ENCODE peak calls at places on chromosome 14, in six cellular contexts. One of them, this sample, is unnamed.

GRCh38 chr14:105888151-105888550 is 361.8 kb downstream of the TMEM121 start:
- DNase-seq in endothelial cell of umbilical vein: no peak
- DNase-seq in GM12878: no peak
- DNase-seq in HepG2: no peak
- DNase-seq in PC-3: no peak
- DNase-seq in neural progenitor cell: no peak
- DNase-seq in this sample: no peak

GRCh38 chr14:104515059-104515810 is 64.3 kb upstream of the C14orf180 start:
- DNase-seq in endothelial cell of umbilical vein: no peak
- DNase-seq in GM12878: no peak
- DNase-seq in HepG2: no peak
- DNase-seq in PC-3: no peak
- DNase-seq in neural progenitor cell: no peak
- DNase-seq in this sample: no peak

GRCh38 chr14:26394114-26394855 is 203.5 kb downstream of the NOVA1 start:
- DNase-seq in endothelial cell of umbilical vein: peak
- DNase-seq in GM12878: no peak
- DNase-seq in HepG2: no peak
- DNase-seq in PC-3: peak
- DNase-seq in neural progenitor cell: peak
- DNase-seq in this sample: peak

GRCh38 chr14:35403397-35404245 is 928 bp downstream of the NFKBIA start:
- DNase-seq in endothelial cell of umbilical vein: peak
- DNase-seq in GM12878: no peak
- DNase-seq in HepG2: peak
- DNase-seq in PC-3: peak
- DNase-seq in neural progenitor cell: peak
- DNase-seq in this sample: peak

GRCh38 chr14:88935083-88935482 is 110.6 kb downstream of the TTC8 start:
- DNase-seq in endothelial cell of umbilical vein: no peak
- DNase-seq in GM12878: no peak
- DNase-seq in HepG2: no peak
- DNase-seq in PC-3: no peak
- DNase-seq in neural progenitor cell: no peak
- DNase-seq in this sample: no peak

GRCh38 chr14:87877877-87878276 is 115.1 kb downstream of the GALC start:
- DNase-seq in endothelial cell of umbilical vein: no peak
- DNase-seq in GM12878: no peak
- DNase-seq in HepG2: no peak
- DNase-seq in PC-3: peak
- DNase-seq in neural progenitor cell: no peak
- DNase-seq in this sample: no peak

GRCh38 chr14:95085321-95085720 is 72.0 kb downstream of the DICER1 start:
- DNase-seq in endothelial cell of umbilical vein: no peak
- DNase-seq in GM12878: no peak
- DNase-seq in HepG2: no peak
- DNase-seq in PC-3: no peak
- DNase-seq in neural progenitor cell: no peak
- DNase-seq in this sample: no peak

GRCh38 chr14:36256131-36256801 is 64.2 kb downstream of the MBIP start:
- DNase-seq in endothelial cell of umbilical vein: no peak
- DNase-seq in GM12878: no peak
- DNase-seq in HepG2: no peak
- DNase-seq in PC-3: no peak
- DNase-seq in neural progenitor cell: no peak
- DNase-seq in this sample: no peak

GRCh38 chr14:71666579-71667145 is 265.6 kb upstream of the RGS6 start:
- DNase-seq in endothelial cell of umbilical vein: peak
- DNase-seq in GM12878: no peak
- DNase-seq in HepG2: no peak
- DNase-seq in PC-3: no peak
- DNase-seq in neural progenitor cell: no peak
- DNase-seq in this sample: peak

GRCh38 chr14:65850429-65851145 is 438.1 kb downstream of the FUT8 start:
- DNase-seq in endothelial cell of umbilical vein: no peak
- DNase-seq in GM12878: no peak
- DNase-seq in HepG2: no peak
- DNase-seq in PC-3: peak
- DNase-seq in neural progenitor cell: no peak
- DNase-seq in this sample: no peak

GRCh38 chr14:101564819-101565698 is 3.8 kb downstream of the DIO3 start:
- DNase-seq in endothelial cell of umbilical vein: no peak
- DNase-seq in GM12878: no peak
- DNase-seq in HepG2: no peak
- DNase-seq in PC-3: no peak
- DNase-seq in neural progenitor cell: peak
- DNase-seq in this sample: no peak
- TF ChIP-seq EZH2 in endothelial cell of umbilical vein: peak
- TF ChIP-seq EZH2 in GM12878: no peak
- TF ChIP-seq EZH2 in HepG2: no peak
- TF ChIP-seq EZH2 in PC-3: no peak
- TF ChIP-seq EZH2 in neural progenitor cell: peak
- TF ChIP-seq EZH2 in this sample: peak

DNA sequence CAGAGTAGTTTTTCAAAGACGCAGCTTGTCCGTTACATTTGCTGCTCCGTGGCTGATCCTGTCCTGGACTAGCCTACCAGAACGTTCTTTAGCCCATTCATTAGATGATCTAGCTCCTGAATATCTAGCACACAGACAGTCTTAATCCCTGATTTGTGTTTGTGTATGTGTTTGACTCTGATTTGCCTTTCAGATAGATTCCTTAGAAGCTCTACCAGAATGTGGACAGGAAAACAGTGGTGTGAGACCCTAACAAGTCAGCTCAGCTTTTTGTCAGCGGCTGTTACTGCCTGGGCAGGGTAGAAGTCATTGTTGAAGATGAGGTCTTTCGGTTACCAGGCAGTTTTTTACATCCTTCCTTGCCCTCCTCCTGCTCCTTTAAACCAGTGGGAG is 60.4 kb downstream of the SAMD4A start:
- DNase-seq in endothelial cell of umbilical vein: peak
- DNase-seq in GM12878: no peak
- DNase-seq in HepG2: no peak
- DNase-seq in PC-3: no peak
- DNase-seq in neural progenitor cell: no peak
- DNase-seq in this sample: no peak
- H3K27ac ChIP-seq in endothelial cell of umbilical vein: peak
- H3K27ac ChIP-seq in GM12878: peak
- H3K27ac ChIP-seq in HepG2: no peak
- H3K27ac ChIP-seq in PC-3: no peak
- H3K27ac ChIP-seq in neural progenitor cell: no peak
- H3K27ac ChIP-seq in this sample: peak

GRCh38 chr14:100238419-100239199 is at the start of gene YY1:
- DNase-seq in endothelial cell of umbilical vein: peak
- DNase-seq in GM12878: peak
- DNase-seq in HepG2: peak
- DNase-seq in PC-3: peak
- DNase-seq in neural progenitor cell: peak
- DNase-seq in this sample: peak

GRCh38 chr14:100240725-100241032 is 1.7 kb downstream of the YY1 start:
- DNase-seq in endothelial cell of umbilical vein: no peak
- DNase-seq in GM12878: no peak
- DNase-seq in HepG2: no peak
- DNase-seq in PC-3: no peak
- DNase-seq in neural progenitor cell: no peak
- DNase-seq in this sample: no peak

GRCh38 chr14:100239840-100240724 is 1.1 kb downstream of the YY1 start:
- DNase-seq in endothelial cell of umbilical vein: peak
- DNase-seq in GM12878: no peak
- DNase-seq in HepG2: peak
- DNase-seq in PC-3: peak
- DNase-seq in neural progenitor cell: peak
- DNase-seq in this sample: peak

GRCh38 chr14:100239200-100239839 is 376 bp downstream of the YY1 start:
- DNase-seq in endothelial cell of umbilical vein: peak
- DNase-seq in GM12878: no peak
- DNase-seq in HepG2: no peak
- DNase-seq in PC-3: no peak
- DNase-seq in neural progenitor cell: no peak
- DNase-seq in this sample: no peak

DNA sequence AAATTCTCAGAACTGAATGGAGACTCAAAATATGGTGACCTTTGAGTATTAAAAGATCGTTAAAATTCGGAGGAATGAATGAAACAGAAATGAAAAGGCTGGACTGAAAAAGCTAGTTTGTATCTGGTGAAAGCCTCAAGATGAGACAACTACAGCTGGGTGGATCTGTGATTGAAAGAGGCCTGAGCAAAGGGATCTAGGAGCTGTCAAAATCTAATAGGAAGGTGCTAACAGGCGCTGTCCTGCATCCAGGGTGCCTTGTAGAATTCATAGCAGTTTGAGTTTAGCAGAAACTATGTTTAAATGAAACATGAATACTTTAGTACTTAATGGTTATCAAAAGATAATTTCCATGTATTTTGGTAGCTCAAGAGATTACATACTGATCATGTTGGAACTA is 2.3 kb downstream of the YY1 start:
- DNase-seq in endothelial cell of umbilical vein: peak
- DNase-seq in GM12878: no peak
- DNase-seq in HepG2: no peak
- DNase-seq in PC-3: peak
- DNase-seq in neural progenitor cell: no peak
- DNase-seq in this sample: no peak
- TF ChIP-seq CTCF in endothelial cell of umbilical vein: no peak
- TF ChIP-seq CTCF in GM12878: no peak
- TF ChIP-seq CTCF in HepG2: no peak
- TF ChIP-seq CTCF in PC-3: no peak
- TF ChIP-seq CTCF in neural progenitor cell: no peak
- TF ChIP-seq CTCF in this sample: no peak

GRCh38 chr14:37586783-37587428 is 8.1 kb downstream of the FOXA1 start:
- DNase-seq in endothelial cell of umbilical vein: no peak
- DNase-seq in GM12878: no peak
- DNase-seq in HepG2: no peak
- DNase-seq in PC-3: peak
- DNase-seq in neural progenitor cell: no peak
- DNase-seq in this sample: no peak

GRCh38 chr14:37584211-37585100 is 10.6 kb downstream of the FOXA1 start:
- DNase-seq in endothelial cell of umbilical vein: no peak
- DNase-seq in GM12878: no peak
- DNase-seq in HepG2: no peak
- DNase-seq in PC-3: peak
- DNase-seq in neural progenitor cell: no peak
- DNase-seq in this sample: no peak

GRCh38 chr14:37585971-37586759 is 8.9 kb downstream of the FOXA1 start:
- DNase-seq in endothelial cell of umbilical vein: no peak
- DNase-seq in GM12878: no peak
- DNase-seq in HepG2: no peak
- DNase-seq in PC-3: peak
- DNase-seq in neural progenitor cell: peak
- DNase-seq in this sample: no peak

GRCh38 chr14:37583358-37584210 is 11.5 kb downstream of the FOXA1 start:
- DNase-seq in endothelial cell of umbilical vein: no peak
- DNase-seq in GM12878: no peak
- DNase-seq in HepG2: peak
- DNase-seq in PC-3: peak
- DNase-seq in neural progenitor cell: peak
- DNase-seq in this sample: no peak

DNA sequence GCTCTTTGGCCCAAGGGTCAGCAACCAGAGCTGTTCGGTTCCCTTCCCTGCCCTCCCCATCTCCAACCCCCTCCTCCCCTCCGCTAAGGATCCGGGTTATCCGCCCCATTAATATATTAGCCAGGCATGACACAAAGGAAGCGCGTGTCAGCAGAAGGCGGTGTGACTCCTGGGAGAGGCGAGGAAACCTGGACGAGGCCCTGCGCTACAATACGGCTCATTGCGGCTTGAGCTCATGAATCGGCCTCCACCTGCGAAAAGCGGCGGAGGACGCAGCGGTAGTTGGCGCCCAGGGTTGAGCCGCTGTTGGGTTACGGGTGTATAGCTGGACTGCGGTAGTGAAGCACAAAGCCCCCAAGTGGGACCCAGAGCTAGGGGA is 10.0 kb downstream of the FOXA1 start:
- DNase-seq in endothelial cell of umbilical vein: no peak
- DNase-seq in GM12878: no peak
- DNase-seq in HepG2: no peak
- DNase-seq in PC-3: peak
- DNase-seq in neural progenitor cell: peak
- DNase-seq in this sample: no peak
- TF ChIP-seq EZH2 in endothelial cell of umbilical vein: peak
- TF ChIP-seq EZH2 in GM12878: no peak
- TF ChIP-seq EZH2 in HepG2: no peak
- TF ChIP-seq EZH2 in PC-3: no peak
- TF ChIP-seq EZH2 in neural progenitor cell: peak
- TF ChIP-seq EZH2 in this sample: no peak

This sample was measured in A673.